ENCODE peak calls at places on chromosomes 11 and 22, in nine cellular contexts. B is tibial artery, E is GM23338, L is sigmoid colon, K is HCT116, M is lower lobe of right lung, N is testis, U is ovary, H is tibial nerve. W is an unnamed sample.

GRCh38 chr11:45852018-45852711 is 4.9 kb downstream of the CRY2 start:
- DNase-seq in B (peak; percentile 67), E (peak; percentile 66), L (no peak), K (no peak), M (no peak), N (no peak), U (no peak), H (no peak), W (no peak)

GRCh38 chr11:6531267-6531752 is 34.2 kb downstream of the DNHD1 start:
- DNase-seq in B (no peak), E (peak; percentile 68), L (no peak), K (peak; percentile 45), M (no peak), N (no peak), U (no peak), H (no peak), W (no peak)

GRCh38 chr11:113675565-113675964 is 30.5 kb downstream of the TMPRSS5 start:
- DNase-seq in B (no peak), E (no peak), L (no peak), K (no peak), M (no peak), N (no peak), U (no peak), H (no peak), W (no peak)

GRCh38 chr11:90252053-90252452 is 29.2 kb upstream of the CHORDC1 start:
- DNase-seq in B (no peak), E (no peak), L (no peak), K (no peak), M (no peak), N (no peak), U (no peak), H (no peak), W (no peak)

GRCh38 chr22:22431271-22432220 is 77.0 kb downstream of the ZNF280B start:
- DNase-seq in B (no peak), E (peak; percentile 81), L (peak; percentile 72), K (peak; percentile 34), M (peak; percentile 55), N (peak; percentile 87), U (peak; percentile 56), H (peak; percentile 36), W (peak; percentile 25)

GRCh38 chr11:46050065-46050464 is 71.2 kb downstream of the PHF21A start:
- DNase-seq in B (no peak), E (peak; percentile 58), L (peak; percentile 70), K (peak; percentile 10), M (peak; percentile 44), N (peak; percentile 20), U (peak; percentile 34), H (no peak), W (no peak)

GRCh38 chr11:16410479-16410878 is 54.1 kb upstream of the SOX6 start:
- DNase-seq in B (no peak), E (no peak), L (no peak), K (no peak), M (no peak), N (no peak), U (no peak), H (no peak), W (no peak)

GRCh38 chr11:107999759-108000455 is 8.8 kb upstream of the CUL5 start:
- DNase-seq in B (no peak), E (peak; percentile 96), L (no peak), K (peak; percentile 74), M (no peak), N (no peak), U (no peak), H (no peak), W (no peak)

GRCh38 chr22:36395922-36396321 is 8.2 kb upstream of the MYH9 start:
- DNase-seq in B (no peak), E (no peak), L (no peak), K (no peak), M (no peak), N (no peak), U (no peak), H (no peak), W (no peak)

GRCh38 chr11:35088676-35089075 is 50.3 kb upstream of the CD44 start:
- DNase-seq in B (no peak), E (no peak), L (no peak), K (no peak), M (no peak), N (no peak), U (no peak), H (no peak), W (no peak)

GRCh38 chr11:122751298-122752070 is 86.8 kb upstream of the CRTAM start:
- DNase-seq in B (no peak), E (no peak), L (peak; percentile 21), K (no peak), M (no peak), N (no peak), U (no peak), H (no peak), W (no peak)

GRCh38 chr11:94671553-94672366 is 96.4 kb upstream of the AMOTL1 start:
- DNase-seq in B (no peak), E (no peak), L (no peak), K (no peak), M (no peak), N (no peak), U (no peak), H (no peak), W (no peak)

GRCh38 chr11:88292156-88292844 is 45.2 kb downstream of the CTSC start:
- DNase-seq in B (no peak), E (no peak), L (no peak), K (peak; percentile 2), M (no peak), N (peak; percentile 76), U (peak; percentile 18), H (no peak), W (no peak)

GRCh38 chr11:88295028-88295427 is 42.5 kb downstream of the CTSC start:
- DNase-seq in B (no peak), E (no peak), L (no peak), K (no peak), M (no peak), N (no peak), U (no peak), H (no peak), W (no peak)

GRCh38 chr11:88297320-88298263 is 39.9 kb downstream of the CTSC start:
- DNase-seq in B (no peak), E (no peak), L (no peak), K (no peak), M (no peak), N (no peak), U (no peak), H (no peak), W (no peak)

GRCh38 chr11:88288560-88288959 is 49.0 kb downstream of the CTSC start:
- DNase-seq in B (no peak), E (no peak), L (no peak), K (no peak), M (no peak), N (no peak), U (no peak), H (no peak), W (no peak)

GRCh38 chr11:88293931-88294330 is 43.6 kb downstream of the CTSC start:
- DNase-seq in B (no peak), E (no peak), L (no peak), K (no peak), M (no peak), N (no peak), U (no peak), H (no peak), W (no peak)
- H3K27ac ChIP-seq in B (no peak overlapping the region), E (no peak overlapping the region), L (no peak overlapping the region), K (no peak overlapping the region), M (no peak overlapping the region), N (no peak overlapping the region), U (no peak overlapping the region), H (no peak overlapping the region), W (no peak overlapping the region)

GRCh38 chr11:64100345-64100744 is 64.6 kb downstream of the FLRT1 start:
- DNase-seq in B (no peak), E (peak; percentile 77), L (no peak), K (no peak), M (no peak), N (no peak), U (no peak), H (no peak), W (no peak)
- H3K4me1 ChIP-seq in B (no peaks in the 10 kb centered on the region), E (peaks cover 3% of the 10 kb centered on the region), L (peaks cover 30% of the 10 kb centered on the region), K (peaks cover 3% of the 10 kb centered on the region), M (peaks cover 14% of the 10 kb centered on the region), N (no peaks in the 10 kb centered on the region), U (peaks cover 10% of the 10 kb centered on the region), H (peaks cover 90% of the 10 kb centered on the region), W (no peaks in the 10 kb centered on the region)

DNA sequence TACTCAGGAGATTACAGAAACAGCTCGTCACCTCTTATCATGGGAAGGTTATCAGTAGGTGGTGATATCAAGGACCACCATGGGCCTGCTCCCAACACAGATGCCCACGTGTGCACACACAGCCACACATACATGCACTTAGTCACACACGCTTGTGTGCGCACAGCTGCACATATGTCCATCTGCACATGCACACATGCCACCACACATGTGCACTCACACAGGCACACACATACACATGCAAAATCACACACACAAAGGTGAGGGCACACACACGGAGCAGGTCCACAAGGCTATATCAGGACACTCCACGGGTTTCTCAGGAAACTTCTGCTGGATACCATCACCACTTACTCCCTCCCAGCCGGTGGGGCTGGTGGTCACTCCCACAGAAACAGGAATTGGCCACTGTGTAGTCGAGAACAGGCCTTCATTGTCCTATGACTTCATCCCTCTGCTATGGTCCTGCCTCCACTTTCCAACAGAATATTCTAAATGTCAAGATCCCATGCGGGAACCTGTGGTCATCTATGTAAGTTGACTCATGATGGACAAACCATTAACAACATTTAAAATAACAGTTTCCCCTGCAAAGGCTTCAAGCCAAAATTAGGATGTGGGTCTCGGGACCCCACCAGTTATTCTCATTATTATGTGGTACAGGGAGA is 2.2 kb downstream of the C11orf24 start:
- DNase-seq in B (no peak), E (no peak), L (no peak), K (no peak), M (no peak), N (peak; percentile 49), U (no peak), H (no peak), W (no peak)
- H3K4me3 ChIP-seq in B (peak overlapping the region; percentile 9), E (no peak overlapping the region), L (no peak overlapping the region), K (no peak overlapping the region), M (no peak overlapping the region), N (no peak overlapping the region), U (no peak overlapping the region), H (peak overlapping the region; percentile 93), W (no peak overlapping the region)

DNA sequence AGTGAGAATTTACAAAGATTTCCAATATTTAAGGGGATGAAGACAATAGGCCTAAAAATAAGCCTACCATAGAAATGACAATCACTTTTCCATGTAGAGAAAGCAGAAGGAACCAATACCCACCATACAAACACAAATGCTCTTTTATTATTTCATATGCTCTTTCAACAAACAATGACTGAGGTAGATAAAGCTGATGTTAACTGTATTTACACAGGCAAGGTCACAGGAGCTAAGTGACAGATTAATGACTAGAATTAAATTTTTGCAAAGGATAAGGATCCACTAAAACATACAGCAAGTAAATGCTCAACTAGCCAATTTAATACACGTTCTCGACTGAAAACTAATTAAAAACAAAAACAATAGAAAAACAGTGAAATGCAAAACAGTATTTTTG is 34.2 kb downstream of the PICALM start:
- DNase-seq in B (no peak), E (no peak), L (no peak), K (no peak), M (no peak), N (no peak), U (no peak), H (no peak), W (no peak)
- H3K27ac ChIP-seq in B (no peak overlapping the region), E (no peak overlapping the region), L (no peak overlapping the region), K (no peak overlapping the region), M (no peak overlapping the region), N (no peak overlapping the region), U (no peak overlapping the region), H (no peak overlapping the region), W (no peak overlapping the region)